ENCODE peak calls at places on chromosomes 12 and 14, in four cellular contexts. B, H, T and P are unnamed samples.

GRCh38 chr12:6347367-6348338 is 5.8 kb upstream of the TNFRSF1A start:
- DNase-seq in B (no peak), H (no peak), T (no peak), P (no peak)

GRCh38 chr12:113370923-113371682 is 12.7 kb downstream of the PLBD2 start:
- DNase-seq in B (no peak), H (no peak), T (no peak), P (no peak)

GRCh38 chr12:124273630-124274029 is 21.3 kb upstream of the RFLNA start:
- DNase-seq in B (peak), H (no peak), T (peak), P (peak)

GRCh38 chr14:93720076-93720815 is 68.0 kb downstream of the PRIMA1 start:
- DNase-seq in B (no peak), H (no peak), T (no peak), P (no peak)

GRCh38 chr12:92928431-92928961 is 599 bp downstream of the EEA1 start:
- DNase-seq in B (peak), H (peak), T (no peak), P (peak)

GRCh38 chr14:54722791-54723432 is 156.0 kb downstream of the SAMD4A start:
- DNase-seq in B (peak), H (no peak), T (no peak), P (no peak)

GRCh38 chr12:84605988-84606387 is 306.6 kb downstream of the SLC6A15 start:
- DNase-seq in B (no peak), H (no peak), T (no peak), P (no peak)

GRCh38 chr12:109558374-109559199 is 14.7 kb downstream of the MMAB start:
- DNase-seq in B (no peak), H (no peak), T (no peak), P (no peak)

GRCh38 chr12:61853945-61854344 is 406.3 kb upstream of the USP15 start:
- DNase-seq in B (no peak), H (no peak), T (no peak), P (no peak)

GRCh38 chr12:14849664-14850063 is 6.3 kb upstream of the ART4 start:
- DNase-seq in B (peak), H (no peak), T (no peak), P (peak)

GRCh38 chr12:91577586-91578539 is 395.2 kb upstream of the DCN start:
- DNase-seq in B (peak), H (no peak), T (peak), P (peak)

GRCh38 chr14:74611672-74612345 is at the start of gene LTBP2:
- DNase-seq in B (peak), H (peak), T (no peak), P (peak)

GRCh38 chr12:85825751-85826150 is 10.5 kb downstream of the RASSF9 start:
- DNase-seq in B (no peak), H (no peak), T (no peak), P (no peak)

GRCh38 chr12:112858776-112859175 is 48.0 kb upstream of the OAS1 start:
- DNase-seq in B (no peak), H (no peak), T (no peak), P (no peak)

GRCh38 chr14:104677506-104678332 is 11.7 kb upstream of the INF2 start:
- DNase-seq in B (peak), H (peak), T (peak), P (peak)